ENCODE peak calls at places on chromosomes 13 and 19, in six cellular contexts. M is IMR-90, R is neuronal stem cell, K is mesendoderm, D is H1, B is trophoblast cell. I is an unnamed sample.

GRCh38 chr13:21987793-21988192 is 316.9 kb downstream of the FGF9 start:
- DNase-seq in M (no peak), R (no peak), K (no peak), D (no peak), B (no peak), I (no peak)

GRCh38 chr19:34994643-34995471 is 5.3 kb upstream of the GRAMD1A start:
- DNase-seq in M (no peak), R (no peak), K (no peak), D (no peak), B (no peak), I (no peak)

GRCh38 chr19:16381756-16382401 is 57.3 kb downstream of the KLF2 start:
- DNase-seq in M (no peak), R (no peak), K (no peak), D (no peak), B (no peak), I (no peak)

GRCh38 chr19:18006895-18007604 is 920 bp upstream of the ARRDC2 start:
- DNase-seq in M (peak; percentile 62), R (peak; percentile 78), K (peak; percentile 82), D (no peak), B (peak; percentile 82), I (peak; percentile 81)

GRCh38 chr19:51025809-51026553 is 435 bp downstream of the KLK11 start:
- DNase-seq in M (no peak), R (no peak), K (no peak), D (no peak), B (no peak), I (no peak)

GRCh38 chr13:80251403-80251802 is 89.5 kb downstream of the SPRY2 start:
- DNase-seq in M (peak; percentile 60), R (no peak), K (no peak), D (no peak), B (no peak), I (peak; percentile 79)

GRCh38 chr13:30038884-30039283 is 188.5 kb upstream of the UBL3 start:
- DNase-seq in M (peak; percentile 60), R (no peak), K (peak; percentile 58), D (no peak), B (no peak), I (no peak)

GRCh38 chr19:42396248-42396541 is 6.1 kb upstream of the CNFN start:
- DNase-seq in M (no peak), R (no peak), K (peak; percentile 74), D (no peak), B (no peak), I (no peak)

GRCh38 chr19:18781047-18781600 is 10.0 kb downstream of the COMP start:
- DNase-seq in M (no peak), R (no peak), K (no peak), D (no peak), B (no peak), I (no peak)

GRCh38 chr19:46830864-46831263 is 19.8 kb downstream of the AP2S1 start:
- DNase-seq in M (peak; percentile 50), R (no peak), K (no peak), D (no peak), B (no peak), I (peak; percentile 58)

GRCh38 chr13:22789027-22789593 is 391.7 kb upstream of the SGCG start:
- DNase-seq in M (no peak), R (no peak), K (no peak), D (no peak), B (no peak), I (no peak)

GRCh38 chr19:3669134-3669436 is 31.2 kb downstream of the PIP5K1C start:
- DNase-seq in M (no peak), R (no peak), K (no peak), D (no peak), B (no peak), I (no peak)

GRCh38 chr19:19057317-19057716 is 6.5 kb upstream of the SLC25A42 start:
- DNase-seq in M (no peak), R (no peak), K (no peak), D (no peak), B (no peak), I (no peak)

GRCh38 chr13:108915095-108915633 is 285.8 kb downstream of the MYO16 start:
- DNase-seq in M (peak; percentile 50), R (no peak), K (peak; percentile 37), D (no peak), B (no peak), I (peak; percentile 62)

GRCh38 chr13:98961204-98962105 is 16.4 kb downstream of the DOCK9 start:
- DNase-seq in M (no peak), R (no peak), K (no peak), D (no peak), B (peak; percentile 89), I (no peak)

GRCh38 chr13:27159806-27160563 is 11.6 kb downstream of the USP12 start:
- DNase-seq in M (no peak), R (no peak), K (no peak), D (no peak), B (no peak), I (no peak)

GRCh38 chr19:24062222-24062621 is 24.8 kb upstream of the ZNF254 start:
- DNase-seq in M (peak; percentile 39), R (no peak), K (no peak), D (no peak), B (no peak), I (no peak)

GRCh38 chr19:10998045-10998533 is 37.3 kb downstream of the SMARCA4 start:
- DNase-seq in M (peak; percentile 29), R (no peak), K (no peak), D (no peak), B (no peak), I (peak; percentile 10)

GRCh38 chr19:6925801-6926751 is 38.7 kb downstream of the ADGRE1 start:
- DNase-seq in M (no peak), R (no peak), K (no peak), D (no peak), B (no peak), I (no peak)

GRCh38 chr13:38990693-38991092 is at the start of gene STOML3:
- DNase-seq in M (no peak), R (no peak), K (peak; percentile 57), D (no peak), B (no peak), I (no peak)

GRCh38 chr19:7871530-7872305 is 2.5 kb downstream of the PRR36 start:
- DNase-seq in M (peak; percentile 85), R (peak; percentile 97), K (peak; percentile 97), D (peak; percentile 96), B (peak; percentile 93), I (peak; percentile 96)

GRCh38 chr13:112444416-112445399 is 68.6 kb downstream of the SPACA7 start:
- DNase-seq in M (no peak), R (no peak), K (no peak), D (no peak), B (no peak), I (no peak)

GRCh38 chr19:45569619-45570421 is 14.8 kb downstream of the OPA3 start:
- DNase-seq in M (no peak), R (peak; percentile 47), K (peak; percentile 74), D (peak; percentile 46), B (peak; percentile 50), I (no peak)

GRCh38 chr19:47507031-47507430 is 7.8 kb downstream of the NAPA start:
- DNase-seq in M (no peak), R (no peak), K (no peak), D (no peak), B (no peak), I (no peak)

GRCh38 chr19:2717638-2718541 is 3.3 kb downstream of the DIRAS1 start:
- DNase-seq in M (no peak), R (no peak), K (no peak), D (no peak), B (no peak), I (no peak)

GRCh38 chr13:42633495-42633894 is 59.5 kb downstream of the TNFSF11 start:
- DNase-seq in M (peak; percentile 6), R (no peak), K (no peak), D (no peak), B (no peak), I (peak; percentile 51)

GRCh38 chr19:48631254-48631653 is 5.9 kb downstream of the DBP start:
- DNase-seq in M (no peak), R (no peak), K (no peak), D (no peak), B (no peak), I (no peak)

GRCh38 chr19:18899624-18900560 is 3.9 kb upstream of the CERS1 start:
- DNase-seq in M (no peak), R (no peak), K (no peak), D (no peak), B (no peak), I (no peak)

GRCh38 chr19:16799740-16800139 is 29.5 kb upstream of the SIN3B start:
- DNase-seq in M (no peak), R (no peak), K (no peak), D (no peak), B (no peak), I (no peak)

GRCh38 chr13:105894711-105895110 is 640.8 kb downstream of the EFNB2 start:
- DNase-seq in M (no peak), R (no peak), K (no peak), D (no peak), B (no peak), I (peak; percentile 11)

GRCh38 chr19:47124937-47125668 is 5.5 kb upstream of the SAE1 start:
- DNase-seq in M (peak; percentile 78), R (peak; percentile 76), K (peak; percentile 93), D (no peak), B (no peak), I (peak; percentile 82)

GRCh38 chr19:4971816-4972495 is 3.0 kb downstream of the KDM4B start:
- DNase-seq in M (no peak), R (no peak), K (no peak), D (no peak), B (no peak), I (no peak)
- H3K4me1 ChIP-seq in M (peaks cover 29% of the 10 kb centered on the region), R (peaks cover 24% of the 10 kb centered on the region), K (peaks cover 3% of the 10 kb centered on the region), D (peaks cover 18% of the 10 kb centered on the region), B (peaks cover 43% of the 10 kb centered on the region), I (peaks cover 37% of the 10 kb centered on the region)

GRCh38 chr19:33621065-33621785 is 528 bp upstream of the CHST8 start:
- DNase-seq in M (no peak), R (no peak), K (no peak), D (no peak), B (no peak), I (no peak)

GRCh38 chr19:33621811-33622504 is at the start of gene CHST8:
- DNase-seq in M (no peak), R (peak; percentile 73), K (peak; percentile 74), D (no peak), B (peak; percentile 11), I (no peak)

GRCh38 chr19:33622505-33622808 is 704 bp downstream of the CHST8 start:
- DNase-seq in M (no peak), R (peak; percentile 23), K (peak; percentile 37), D (no peak), B (no peak), I (no peak)

GRCh38 chr19:33624586-33625153 is 2.9 kb downstream of the CHST8 start:
- DNase-seq in M (no peak), R (no peak), K (no peak), D (no peak), B (no peak), I (no peak)

GRCh38 chr19:33622809-33623511 is 1.2 kb downstream of the CHST8 start:
- DNase-seq in M (no peak), R (peak; percentile 21), K (peak; percentile 19), D (no peak), B (no peak), I (no peak)
- H3K4me3 ChIP-seq in M (no peak overlapping the region), R (peak overlapping the region; percentile 84), K (no peak overlapping the region), D (peak overlapping the region; percentile 66), B (peak overlapping the region; percentile 1), I (no peak overlapping the region)

GRCh38 chr13:110540871-110541525 is 20.5 kb downstream of the RAB20 start:
- DNase-seq in M (no peak), R (no peak), K (peak; percentile 92), D (no peak), B (no peak), I (no peak)
- H4K8ac ChIP-seq in M (no peak overlapping the region), R (no peak overlapping the region), K (no peak overlapping the region), D (no peak overlapping the region), B (peak overlapping the region; percentile 34), I (peak overlapping the region; percentile 45)

GRCh38 chr13:24196593-24197197 is 36.2 kb downstream of the SPATA13 start:
- DNase-seq in M (no peak), R (no peak), K (no peak), D (no peak), B (no peak), I (no peak)
- H3K4me1 ChIP-seq in M (no peaks in the 10 kb centered on the region), R (peaks cover 7% of the 10 kb centered on the region), K (peaks cover 16% of the 10 kb centered on the region), D (peaks cover 7% of the 10 kb centered on the region), B (no peaks in the 10 kb centered on the region), I (peaks cover 3% of the 10 kb centered on the region)

I was measured in mesenchymal stem cell.